ENCODE peak calls at places on chromosome 18, in eight cellular contexts. C is hepatocyte; M is upper lobe of right lung; F is heart right ventricle; O is CD8-positive, alpha-beta memory T cell; N is neural progenitor cell; Q is fibroblast of lung; Z is PC-3. W is an unnamed sample.

GRCh38 chr18:596288-596881 is 403 bp upstream of the CLUL1 start:
- DNase-seq in Z (peak), N (peak), M (no peak), F (no peak), C (peak), Q (no peak), O (no peak), W (peak)

GRCh38 chr18:38241736-38242135 is 676.1 kb upstream of the CELF4 start:
- DNase-seq in C (no peak), Z (no peak), F (no peak), Q (peak), N (no peak), M (no peak), O (no peak), W (no peak)

GRCh38 chr18:33010149-33010548 is 237.3 kb upstream of the KLHL14 start:
- DNase-seq in C (no peak), M (no peak), Q (no peak), F (no peak), Z (no peak), O (no peak), N (no peak), W (no peak)

GRCh38 chr18:63016270-63016669 is 300.9 kb downstream of the PHLPP1 start:
- DNase-seq in N (peak), Q (peak), F (peak), C (peak), Z (peak), O (peak), M (no peak), W (peak)

GRCh38 chr18:62755946-62756345 is 40.6 kb downstream of the PHLPP1 start:
- DNase-seq in C (no peak), M (no peak), N (no peak), Z (no peak), Q (no peak), F (no peak), O (no peak), W (no peak)

GRCh38 chr18:22167091-22167470 is 2.3 kb upstream of the GATA6 start:
- DNase-seq in Z (no peak), C (no peak), M (no peak), Q (no peak), F (peak), N (peak), O (no peak), W (peak)

GRCh38 chr18:70359071-70359470 is 70.2 kb downstream of the SOCS6 start:
- DNase-seq in M (no peak), C (no peak), N (no peak), O (no peak), Z (peak), Q (no peak), F (no peak), W (no peak)

GRCh38 chr18:49112031-49112430 is 161.3 kb upstream of the SMAD7 start:
- DNase-seq in Z (no peak), N (no peak), O (no peak), Q (no peak), F (no peak), C (no peak), M (no peak), W (no peak)

GRCh38 chr18:48838921-48839818 is 111.6 kb downstream of the SMAD7 start:
- DNase-seq in Q (peak), M (peak), N (no peak), C (peak), F (no peak), O (peak), Z (peak), W (no peak)

GRCh38 chr18:68478246-68478645 is 236.7 kb downstream of the TMX3 start:
- DNase-seq in C (no peak), O (no peak), N (no peak), F (no peak), Z (no peak), Q (no peak), M (no peak), W (no peak)

GRCh38 chr18:48926420-48926857 is 24.3 kb downstream of the SMAD7 start:
- DNase-seq in O (no peak), Z (no peak), F (no peak), C (no peak), N (no peak), Q (no peak), M (no peak), W (no peak)

GRCh38 chr18:76450912-76451421 is 44.1 kb downstream of the ZNF516 start:
- DNase-seq in Z (peak), C (peak), N (peak), M (peak), F (peak), Q (peak), O (no peak), W (peak)
- H3K27ac ChIP-seq in Z (peak), C (peak), N (peak), M (peak), F (peak), Q (peak), O (no peak), W (peak)

DNA sequence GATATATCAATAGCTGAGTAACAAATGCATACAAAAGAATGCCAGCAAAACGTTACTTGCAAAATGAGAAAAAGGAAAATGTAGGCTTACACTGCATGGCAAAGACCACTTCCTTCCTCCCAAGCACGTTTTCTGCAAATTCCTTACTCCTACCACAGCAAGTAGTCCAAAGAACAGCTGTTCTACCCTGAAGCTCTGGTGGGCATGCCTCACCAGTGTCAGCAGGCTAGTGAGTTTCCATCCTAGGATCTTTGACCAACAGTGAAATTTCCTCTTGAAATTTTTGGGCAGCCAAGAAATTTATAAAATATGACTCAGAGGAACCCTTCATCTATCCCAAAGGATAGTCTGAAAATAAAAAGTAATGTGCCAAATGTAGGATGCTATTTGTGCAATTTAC is 123.9 kb downstream of the ZNF532 start:
- DNase-seq in Q (no peak), N (no peak), M (no peak), C (no peak), F (no peak), Z (no peak), O (no peak), W (peak)
- H3K4me3 ChIP-seq in Q (no peak), N (no peak), M (no peak), C (no peak), F (no peak), Z (no peak), O (no peak), W (no peak)

DNA sequence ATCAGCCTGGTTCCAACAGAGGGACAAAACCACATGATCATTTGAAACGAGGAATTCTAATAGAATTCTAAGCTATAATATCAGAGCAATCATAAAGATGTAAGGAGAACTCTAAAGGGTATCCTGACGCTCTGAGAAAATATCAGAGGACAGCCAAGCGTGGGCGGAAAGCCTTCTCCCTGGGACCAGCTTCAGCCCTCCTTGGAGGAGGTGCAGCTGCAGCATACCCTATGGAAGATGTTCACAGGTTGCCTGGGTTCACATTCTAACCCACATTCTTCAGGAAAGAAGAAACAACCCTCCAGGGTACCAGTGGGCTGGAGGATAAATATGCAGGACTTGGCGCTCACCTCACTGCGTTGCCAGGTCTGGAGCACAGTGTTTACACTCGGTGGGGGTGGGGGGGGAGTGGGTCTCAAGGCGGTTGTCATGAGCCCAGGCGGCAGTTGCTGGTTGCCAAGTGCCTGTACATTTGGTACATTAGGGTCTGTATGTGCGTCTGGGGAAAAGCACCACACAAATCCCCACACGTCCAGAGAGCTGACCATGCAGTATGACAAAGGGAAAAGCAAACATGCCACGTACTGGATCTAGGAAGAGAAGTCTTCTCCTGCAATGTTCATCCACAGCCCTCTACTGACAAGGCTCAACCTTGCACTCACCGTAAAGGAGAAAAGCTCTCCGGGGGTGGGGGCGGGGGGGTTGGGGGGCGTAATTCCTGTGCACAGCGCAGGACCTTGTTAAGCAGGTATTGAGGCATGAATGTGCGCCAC is 80.5 kb downstream of the CDH19 start:
- DNase-seq in Q (no peak), O (no peak), F (no peak), C (no peak), M (no peak), N (no peak), Z (peak), W (no peak)
- H3K27ac ChIP-seq in Q (no peak), O (no peak), F (no peak), C (no peak), M (no peak), N (no peak), Z (no peak), W (no peak)

GRCh38 chr18:79952996-79953559 is 1.6 kb upstream of the SLC66A2 start:
- DNase-seq in N (peak), Z (no peak), O (no peak), Q (no peak), C (peak), F (no peak), M (no peak), W (no peak)
- H3K4me3 ChIP-seq in N (peak), Z (no peak), O (no peak), Q (no peak), C (no peak), F (no peak), M (no peak), W (peak)